ENCODE peak calls at places on chromosomes 6 and 20, in four cellular contexts. E, A, N and F are unnamed samples.

GRCh38 chr6:53956068-53956711 is 155.1 kb upstream of the MLIP start:
- DNase-seq in N (peak; percentile 12), A (peak; percentile 79), E (peak; percentile 8), F (peak; percentile 82)

GRCh38 chr20:45095753-45096371 is 5.1 kb downstream of the KCNS1 start:
- DNase-seq in E (peak; percentile 27), N (peak; percentile 64), A (peak; percentile 69), F (peak; percentile 66)

GRCh38 chr6:14732845-14733757 is 512.8 kb upstream of the JARID2 start:
- DNase-seq in E (no peak), N (no peak), A (peak; percentile 31), F (no peak)

GRCh38 chr20:11235058-11235457 is 561.3 kb upstream of the JAG1 start:
- DNase-seq in N (no peak), E (no peak), A (no peak), F (no peak)

GRCh38 chr6:161169690-161170089 is 104.2 kb downstream of the AGPAT4 start:
- DNase-seq in N (peak; percentile 88), A (no peak), E (no peak), F (no peak)

GRCh38 chr6:37111156-37111461 is 58.8 kb upstream of the PIM1 start:
- DNase-seq in N (no peak), E (no peak), A (no peak), F (no peak)

GRCh38 chr20:3871549-3872265 is 17.5 kb upstream of the PANK2 start:
- DNase-seq in A (peak; percentile 44), E (no peak), N (peak; percentile 24), F (no peak)

GRCh38 chr6:143349530-143349929 is 101.0 kb downstream of the ADAT2 start:
- DNase-seq in N (no peak), A (no peak), E (no peak), F (no peak)

GRCh38 chr20:13984211-13984610 is 6.2 kb downstream of the SEL1L2 start:
- DNase-seq in E (no peak), N (no peak), A (no peak), F (no peak)

GRCh38 chr6:34021001-34021838 is 124.7 kb downstream of the GRM4 start:
- DNase-seq in A (no peak), N (no peak), E (no peak), F (no peak)

GRCh38 chr20:21505161-21505809 is 8.6 kb downstream of the NKX2-2 start:
- DNase-seq in N (peak; percentile 69), E (no peak), A (peak; percentile 55), F (peak; percentile 82)

GRCh38 chr6:111796310-111796918 is 76.8 kb downstream of the FYN start:
- DNase-seq in A (no peak), E (no peak), N (no peak), F (no peak)

GRCh38 chr20:30892704-30893345 is 364.6 kb upstream of the DEFB115 start:
- DNase-seq in A (no peak), N (no peak), E (no peak), F (no peak)

GRCh38 chr20:34549291-34549928 is 9.1 kb upstream of the MAP1LC3A start:
- DNase-seq in E (no peak), A (peak; percentile 60), N (no peak), F (no peak)

GRCh38 chr20:54158226-54158625 is 15.6 kb downstream of the CYP24A1 start:
- DNase-seq in N (no peak), A (no peak), E (no peak), F (no peak)

GRCh38 chr6:132525866-132526265 is 12.2 kb upstream of the TAAR9 start:
- DNase-seq in E (no peak), N (no peak), A (no peak), F (no peak)

GRCh38 chr6:118511930-118512715 is 36.0 kb upstream of the PLN start:
- DNase-seq in N (no peak), A (no peak), E (no peak), F (no peak)

GRCh38 chr6:110529907-110530306 is 53.5 kb upstream of the SLC22A16 start:
- DNase-seq in E (no peak), A (no peak), N (no peak), F (no peak)

GRCh38 chr6:62615366-62616015 is 329.5 kb upstream of the KHDRBS2 start:
- DNase-seq in N (no peak), A (peak; percentile 5), E (no peak), F (no peak)

GRCh38 chr6:158751192-158751591 is 68.0 kb downstream of the EZR start:
- DNase-seq in E (no peak), A (no peak), N (no peak), F (no peak)

GRCh38 chr6:85453490-85453889 is 3.6 kb downstream of the NT5E start:
- DNase-seq in A (no peak), E (no peak), N (no peak), F (no peak)

GRCh38 chr6:31829633-31830492 is 2.3 kb downstream of the HSPA1B start:
- DNase-seq in E (no peak), A (no peak), N (no peak), F (no peak)

GRCh38 chr20:32036716-32037355 is 15.2 kb upstream of the HCK start:
- DNase-seq in N (no peak), A (no peak), E (no peak), F (no peak)

GRCh38 chr6:16148498-16148897 is 19.6 kb downstream of the MYLIP start:
- DNase-seq in A (peak; percentile 32), E (no peak), N (no peak), F (no peak)

GRCh38 chr6:92779758-92780157 is 639.6 kb downstream of the EPHA7 start:
- DNase-seq in E (no peak), A (no peak), N (no peak), F (no peak)

GRCh38 chr20:34403908-34404307 is 40.8 kb downstream of the ITCH start:
- DNase-seq in N (no peak), E (no peak), A (no peak), F (no peak)

GRCh38 chr6:156589281-156589680 is 187.9 kb upstream of the ARID1B start:
- DNase-seq in N (no peak), A (no peak), E (no peak), F (no peak)

GRCh38 chr20:10802201-10802600 is 128.4 kb upstream of the JAG1 start:
- DNase-seq in N (no peak), A (no peak), E (no peak), F (no peak)

GRCh38 chr6:73639015-73639414 is 14.8 kb downstream of the SLC17A5 start:
- DNase-seq in N (no peak), A (no peak), E (no peak), F (no peak)

GRCh38 chr20:20668639-20669038 is 43.8 kb downstream of the RALGAPA2 start:
- DNase-seq in E (peak; percentile 71), A (no peak), N (no peak), F (no peak)

GRCh38 chr6:81476881-81477280 is 275.6 kb downstream of the TENT5A start:
- DNase-seq in A (no peak), N (no peak), E (no peak), F (no peak)

GRCh38 chr6:106051241-106051640 is 34.9 kb upstream of the PRDM1 start:
- DNase-seq in N (no peak), A (no peak), E (no peak), F (no peak)

GRCh38 chr6:153003294-153003645 is 761 bp upstream of the MTRF1L start:
- DNase-seq in E (no peak), A (peak; percentile 33), N (no peak), F (no peak)

DNA sequence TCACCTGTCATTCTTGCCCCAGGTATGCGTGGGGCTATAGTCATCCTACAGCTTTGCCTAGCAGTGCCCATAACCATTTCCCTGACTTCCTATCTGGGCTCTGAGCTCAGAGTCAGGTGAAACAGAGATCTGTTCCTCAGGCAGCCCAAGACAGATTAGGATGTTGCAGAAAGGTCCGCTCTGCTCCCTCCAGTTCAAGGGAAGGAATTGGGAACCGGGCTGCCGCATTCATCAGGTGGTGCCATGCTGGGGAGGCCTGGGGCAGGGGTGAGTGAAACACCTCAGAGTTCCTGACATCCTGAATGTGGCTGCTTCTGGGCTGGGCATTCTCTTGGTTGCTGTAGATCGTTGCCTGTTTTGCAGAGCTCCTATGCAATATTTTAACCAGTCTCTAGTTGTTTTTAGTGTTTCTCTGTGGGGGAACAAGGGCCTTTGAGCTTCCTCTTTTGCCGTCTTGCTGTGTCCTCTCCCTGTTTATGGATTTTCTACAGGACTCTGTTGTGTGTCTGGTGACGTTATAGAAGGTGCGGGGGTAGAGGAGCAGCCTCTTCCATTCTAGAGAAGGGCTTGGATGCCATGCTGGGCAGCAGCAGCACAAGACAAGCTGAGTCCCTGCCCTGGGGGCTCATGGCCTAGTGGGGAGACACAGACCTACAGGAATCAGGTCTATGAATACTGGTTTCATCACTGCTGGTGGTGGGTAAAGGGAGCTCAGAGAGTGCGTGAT is 9.2 kb downstream of the ENTPD6 start:
- DNase-seq in E (no peak), A (no peak), N (no peak), F (no peak)
- TF ChIP-seq TARDBP in E (no peak), A (no peak), N (no peak), F (no peak)

DNA sequence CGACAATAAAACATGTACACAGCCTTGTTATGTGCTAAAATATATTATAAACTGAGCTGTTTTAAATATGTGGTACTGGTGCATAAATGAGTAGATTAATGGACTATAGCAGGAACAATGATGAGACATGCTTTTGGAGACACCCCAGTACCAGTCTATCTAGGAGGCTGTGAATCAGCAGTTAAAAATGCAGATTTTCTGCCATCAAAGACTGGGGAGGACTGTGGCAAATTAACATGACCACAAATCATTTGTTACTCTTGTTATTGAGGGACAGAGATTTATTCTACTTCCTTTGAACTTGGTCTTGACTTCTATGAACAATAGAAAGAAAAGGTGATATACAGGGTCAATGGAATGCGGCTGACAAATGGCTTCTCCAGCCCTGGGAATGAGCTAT is 551.7 kb upstream of the GJE1 start:
- DNase-seq in E (no peak), A (no peak), N (no peak), F (no peak)
- TF ChIP-seq SP1 in E (no peak), A (no peak), N (no peak), F (no peak)

GRCh38 chr20:38291961-38292360 is 12.0 kb upstream of the BPI start:
- DNase-seq in N (no peak), A (no peak), E (no peak), F (no peak)

GRCh38 chr20:38293490-38294333 is 10.2 kb upstream of the BPI start:
- DNase-seq in N (no peak), E (no peak), A (no peak), F (no peak)

GRCh38 chr20:38291582-38291918 is 12.4 kb upstream of the BPI start:
- DNase-seq in E (no peak), A (no peak), N (no peak), F (no peak)

GRCh38 chr20:38294334-38294592 is 9.7 kb upstream of the BPI start:
- DNase-seq in A (no peak), E (no peak), N (no peak), F (no peak)

DNA sequence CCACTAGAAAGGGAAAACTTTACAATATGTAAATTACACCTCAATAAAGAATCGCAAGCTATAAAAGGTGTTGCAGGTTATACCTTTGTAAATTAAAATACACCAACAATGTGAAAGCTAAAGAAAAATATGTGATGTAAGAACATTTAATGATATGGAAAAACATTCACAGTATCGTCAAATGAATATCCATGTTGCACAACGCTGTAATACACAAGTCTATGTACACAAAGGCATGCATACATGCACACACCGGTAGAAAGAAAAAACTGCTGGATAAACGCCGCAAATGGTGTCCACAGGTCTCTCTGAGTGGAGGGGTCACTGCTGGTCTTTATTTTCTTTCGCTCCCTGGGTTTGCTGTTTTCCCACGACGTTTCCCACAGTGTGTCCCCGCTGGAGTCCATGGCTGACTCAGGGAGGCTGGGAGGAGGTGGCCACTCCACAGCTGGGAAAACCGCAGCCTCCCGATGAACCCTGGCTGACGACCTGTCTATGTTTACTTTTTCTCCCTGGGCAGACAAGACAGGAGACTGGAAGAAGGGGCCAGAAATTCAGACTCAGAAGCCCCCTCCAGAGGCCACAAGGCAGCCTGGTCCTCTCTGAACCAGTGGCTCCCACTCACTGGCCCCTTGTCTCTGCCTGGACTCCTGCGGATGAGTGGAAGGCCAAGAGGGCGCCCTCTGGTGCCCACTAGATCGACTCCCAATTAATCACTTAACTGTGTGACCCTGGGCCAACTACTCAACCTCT is 13.0 kb upstream of the BPI start:
- DNase-seq in N (peak; percentile 38), A (peak; percentile 87), E (no peak), F (peak; percentile 60)
- TF ChIP-seq TARDBP in N (no peak), A (peak; percentile 48), E (no peak), F (no peak)

GRCh38 chr20:63280929-63281545 is 8.4 kb downstream of the ARFGAP1 start:
- DNase-seq in A (no peak), N (no peak), E (no peak), F (peak; percentile 46)
- TF ChIP-seq SP1 in A (no peak), N (no peak), E (no peak), F (no peak)